ENCODE peak calls at places on chromosomes 3 and 15, in ten cellular contexts. One of them, this sample, is unnamed.

GRCh38 chr3:185313693-185314246 is 49.2 kb upstream of the MAP3K13 start:
- DNase-seq in germinal center: no peak
- DNase-seq in neural crest cell: no peak
- DNase-seq in left ventricle myocardium superior: no peak
- DNase-seq in A549: no peak
- DNase-seq in T-cell: no peak
- DNase-seq in breast epithelium: no peak
- DNase-seq in GM23338: no peak
- DNase-seq in fibroblast of pulmonary artery: no peak
- DNase-seq in pons: no peak
- DNase-seq in this sample: no peak

GRCh38 chr3:59595830-59596229 is 546.0 kb upstream of the CFAP20DC start:
- DNase-seq in germinal center: no peak
- DNase-seq in neural crest cell: no peak
- DNase-seq in left ventricle myocardium superior: no peak
- DNase-seq in A549: no peak
- DNase-seq in T-cell: no peak
- DNase-seq in breast epithelium: no peak
- DNase-seq in GM23338: peak; percentile 49
- DNase-seq in fibroblast of pulmonary artery: no peak
- DNase-seq in pons: no peak
- DNase-seq in this sample: no peak

GRCh38 chr3:9142346-9142745 is 107.1 kb downstream of the SRGAP3 start:
- DNase-seq in germinal center: no peak
- DNase-seq in neural crest cell: no peak
- DNase-seq in left ventricle myocardium superior: no peak
- DNase-seq in A549: no peak
- DNase-seq in T-cell: no peak
- DNase-seq in breast epithelium: no peak
- DNase-seq in GM23338: no peak
- DNase-seq in fibroblast of pulmonary artery: no peak
- DNase-seq in pons: no peak
- DNase-seq in this sample: no peak

GRCh38 chr3:186679151-186679550 is 13.3 kb downstream of the HRG start:
- DNase-seq in germinal center: no peak
- DNase-seq in neural crest cell: no peak
- DNase-seq in left ventricle myocardium superior: no peak
- DNase-seq in A549: no peak
- DNase-seq in T-cell: no peak
- DNase-seq in breast epithelium: no peak
- DNase-seq in GM23338: no peak
- DNase-seq in fibroblast of pulmonary artery: no peak
- DNase-seq in pons: no peak
- DNase-seq in this sample: no peak

GRCh38 chr15:76185716-76186115 is 125.6 kb downstream of the ETFA start:
- DNase-seq in germinal center: peak; percentile 59
- DNase-seq in neural crest cell: peak; percentile 11
- DNase-seq in left ventricle myocardium superior: no peak
- DNase-seq in A549: peak; percentile 83
- DNase-seq in T-cell: no peak
- DNase-seq in breast epithelium: no peak
- DNase-seq in GM23338: peak; percentile 81
- DNase-seq in fibroblast of pulmonary artery: peak; percentile 78
- DNase-seq in pons: no peak
- DNase-seq in this sample: peak; percentile 91

GRCh38 chr3:88142094-88142624 is 7.6 kb upstream of the C3orf38 start:
- DNase-seq in germinal center: no peak
- DNase-seq in neural crest cell: no peak
- DNase-seq in left ventricle myocardium superior: no peak
- DNase-seq in A549: no peak
- DNase-seq in T-cell: no peak
- DNase-seq in breast epithelium: no peak
- DNase-seq in GM23338: no peak
- DNase-seq in fibroblast of pulmonary artery: peak; percentile 26
- DNase-seq in pons: no peak
- DNase-seq in this sample: no peak

GRCh38 chr3:141307351-141308059 is 60.8 kb upstream of the ZBTB38 start:
- DNase-seq in germinal center: no peak
- DNase-seq in neural crest cell: no peak
- DNase-seq in left ventricle myocardium superior: no peak
- DNase-seq in A549: no peak
- DNase-seq in T-cell: no peak
- DNase-seq in breast epithelium: no peak
- DNase-seq in GM23338: no peak
- DNase-seq in fibroblast of pulmonary artery: no peak
- DNase-seq in pons: no peak
- DNase-seq in this sample: no peak

GRCh38 chr15:96421211-96421610 is 90.7 kb downstream of the NR2F2 start:
- DNase-seq in germinal center: no peak
- DNase-seq in neural crest cell: no peak
- DNase-seq in left ventricle myocardium superior: no peak
- DNase-seq in A549: no peak
- DNase-seq in T-cell: no peak
- DNase-seq in breast epithelium: no peak
- DNase-seq in GM23338: peak; percentile 68
- DNase-seq in fibroblast of pulmonary artery: no peak
- DNase-seq in pons: no peak
- DNase-seq in this sample: no peak

GRCh38 chr15:59315914-59316428 is 56.7 kb downstream of the MYO1E start:
- DNase-seq in germinal center: no peak
- DNase-seq in neural crest cell: no peak
- DNase-seq in left ventricle myocardium superior: no peak
- DNase-seq in A549: no peak
- DNase-seq in T-cell: no peak
- DNase-seq in breast epithelium: no peak
- DNase-seq in GM23338: no peak
- DNase-seq in fibroblast of pulmonary artery: no peak
- DNase-seq in pons: no peak
- DNase-seq in this sample: no peak

GRCh38 chr3:138256022-138256421 is 68.9 kb downstream of the ARMC8 start:
- DNase-seq in germinal center: no peak
- DNase-seq in neural crest cell: no peak
- DNase-seq in left ventricle myocardium superior: no peak
- DNase-seq in A549: no peak
- DNase-seq in T-cell: no peak
- DNase-seq in breast epithelium: no peak
- DNase-seq in GM23338: no peak
- DNase-seq in fibroblast of pulmonary artery: no peak
- DNase-seq in pons: no peak
- DNase-seq in this sample: no peak

GRCh38 chr3:109195812-109196211 is 59.3 kb downstream of the C3orf85 start:
- DNase-seq in germinal center: no peak
- DNase-seq in neural crest cell: no peak
- DNase-seq in left ventricle myocardium superior: no peak
- DNase-seq in A549: peak; percentile 13
- DNase-seq in T-cell: no peak
- DNase-seq in breast epithelium: no peak
- DNase-seq in GM23338: no peak
- DNase-seq in fibroblast of pulmonary artery: peak; percentile 57
- DNase-seq in pons: no peak
- DNase-seq in this sample: no peak

GRCh38 chr15:57578288-57578900 is 13.3 kb upstream of the MYZAP start:
- DNase-seq in germinal center: no peak
- DNase-seq in neural crest cell: no peak
- DNase-seq in left ventricle myocardium superior: no peak
- DNase-seq in A549: no peak
- DNase-seq in T-cell: no peak
- DNase-seq in breast epithelium: no peak
- DNase-seq in GM23338: no peak
- DNase-seq in fibroblast of pulmonary artery: peak; percentile 7
- DNase-seq in pons: no peak
- DNase-seq in this sample: no peak

GRCh38 chr3:138307896-138308295 is 21.8 kb downstream of the NME9 start:
- DNase-seq in germinal center: no peak
- DNase-seq in neural crest cell: no peak
- DNase-seq in left ventricle myocardium superior: no peak
- DNase-seq in A549: no peak
- DNase-seq in T-cell: no peak
- DNase-seq in breast epithelium: no peak
- DNase-seq in GM23338: no peak
- DNase-seq in fibroblast of pulmonary artery: no peak
- DNase-seq in pons: no peak
- DNase-seq in this sample: no peak

GRCh38 chr3:61979645-61980430 is 393.5 kb downstream of the FEZF2 start:
- DNase-seq in germinal center: no peak
- DNase-seq in neural crest cell: no peak
- DNase-seq in left ventricle myocardium superior: no peak
- DNase-seq in A549: no peak
- DNase-seq in T-cell: no peak
- DNase-seq in breast epithelium: no peak
- DNase-seq in GM23338: no peak
- DNase-seq in fibroblast of pulmonary artery: peak; percentile 32
- DNase-seq in pons: no peak
- DNase-seq in this sample: no peak

GRCh38 chr3:64351713-64352595 is 126.7 kb upstream of the PRICKLE2 start:
- DNase-seq in germinal center: no peak
- DNase-seq in neural crest cell: no peak
- DNase-seq in left ventricle myocardium superior: no peak
- DNase-seq in A549: peak; percentile 7
- DNase-seq in T-cell: no peak
- DNase-seq in breast epithelium: no peak
- DNase-seq in GM23338: no peak
- DNase-seq in fibroblast of pulmonary artery: peak; percentile 47
- DNase-seq in pons: peak; percentile 31
- DNase-seq in this sample: no peak

GRCh38 chr3:99637381-99638111 is 848 bp upstream of the COL8A1 start:
- DNase-seq in germinal center: no peak
- DNase-seq in neural crest cell: peak; percentile 22
- DNase-seq in left ventricle myocardium superior: peak; percentile 30
- DNase-seq in A549: no peak
- DNase-seq in T-cell: no peak
- DNase-seq in breast epithelium: no peak
- DNase-seq in GM23338: peak; percentile 36
- DNase-seq in fibroblast of pulmonary artery: peak; percentile 76
- DNase-seq in pons: peak; percentile 24
- DNase-seq in this sample: no peak

GRCh38 chr3:8441969-8442559 is 59.6 kb upstream of the LMCD1 start:
- DNase-seq in germinal center: peak; percentile 8
- DNase-seq in neural crest cell: peak; percentile 33
- DNase-seq in left ventricle myocardium superior: no peak
- DNase-seq in A549: peak; percentile 87
- DNase-seq in T-cell: no peak
- DNase-seq in breast epithelium: no peak
- DNase-seq in GM23338: peak; percentile 95
- DNase-seq in fibroblast of pulmonary artery: peak; percentile 86
- DNase-seq in pons: peak; percentile 82
- DNase-seq in this sample: peak; percentile 78

GRCh38 chr15:70794596-70795310 is 31.4 kb upstream of the UACA start:
- DNase-seq in germinal center: no peak
- DNase-seq in neural crest cell: no peak
- DNase-seq in left ventricle myocardium superior: no peak
- DNase-seq in A549: no peak
- DNase-seq in T-cell: no peak
- DNase-seq in breast epithelium: no peak
- DNase-seq in GM23338: no peak
- DNase-seq in fibroblast of pulmonary artery: peak; percentile 49
- DNase-seq in pons: no peak
- DNase-seq in this sample: no peak

GRCh38 chr3:152284906-152285305 is 16.2 kb downstream of the MBNL1 start:
- DNase-seq in germinal center: no peak
- DNase-seq in neural crest cell: no peak
- DNase-seq in left ventricle myocardium superior: no peak
- DNase-seq in A549: no peak
- DNase-seq in T-cell: no peak
- DNase-seq in breast epithelium: no peak
- DNase-seq in GM23338: no peak
- DNase-seq in fibroblast of pulmonary artery: no peak
- DNase-seq in pons: no peak
- DNase-seq in this sample: no peak

GRCh38 chr3:40873456-40873855 is 325.8 kb upstream of the CTNNB1 start:
- DNase-seq in germinal center: no peak
- DNase-seq in neural crest cell: no peak
- DNase-seq in left ventricle myocardium superior: no peak
- DNase-seq in A549: no peak
- DNase-seq in T-cell: no peak
- DNase-seq in breast epithelium: no peak
- DNase-seq in GM23338: no peak
- DNase-seq in fibroblast of pulmonary artery: no peak
- DNase-seq in pons: no peak
- DNase-seq in this sample: no peak

GRCh38 chr3:60094392-60094947 is 1044.6 kb upstream of the CFAP20DC start:
- DNase-seq in germinal center: no peak
- DNase-seq in neural crest cell: no peak
- DNase-seq in left ventricle myocardium superior: no peak
- DNase-seq in A549: no peak
- DNase-seq in T-cell: no peak
- DNase-seq in breast epithelium: no peak
- DNase-seq in GM23338: no peak
- DNase-seq in fibroblast of pulmonary artery: no peak
- DNase-seq in pons: no peak
- DNase-seq in this sample: no peak

GRCh38 chr3:30084971-30085403 is 521.4 kb upstream of the TGFBR2 start:
- DNase-seq in germinal center: no peak
- DNase-seq in neural crest cell: no peak
- DNase-seq in left ventricle myocardium superior: no peak
- DNase-seq in A549: no peak
- DNase-seq in T-cell: no peak
- DNase-seq in breast epithelium: no peak
- DNase-seq in GM23338: peak; percentile 83
- DNase-seq in fibroblast of pulmonary artery: no peak
- DNase-seq in pons: no peak
- DNase-seq in this sample: no peak

GRCh38 chr3:130705501-130705900 is 41.1 kb downstream of the PIK3R4 start:
- DNase-seq in germinal center: no peak
- DNase-seq in neural crest cell: no peak
- DNase-seq in left ventricle myocardium superior: no peak
- DNase-seq in A549: no peak
- DNase-seq in T-cell: no peak
- DNase-seq in breast epithelium: no peak
- DNase-seq in GM23338: no peak
- DNase-seq in fibroblast of pulmonary artery: no peak
- DNase-seq in pons: no peak
- DNase-seq in this sample: no peak

GRCh38 chr15:43104426-43104825 is 1.4 kb downstream of the UBR1 start:
- DNase-seq in germinal center: no peak
- DNase-seq in neural crest cell: no peak
- DNase-seq in left ventricle myocardium superior: no peak
- DNase-seq in A549: no peak
- DNase-seq in T-cell: no peak
- DNase-seq in breast epithelium: no peak
- DNase-seq in GM23338: no peak
- DNase-seq in fibroblast of pulmonary artery: no peak
- DNase-seq in pons: no peak
- DNase-seq in this sample: no peak

GRCh38 chr15:30985081-30985531 is 6.3 kb downstream of the MTMR10 start:
- DNase-seq in germinal center: no peak
- DNase-seq in neural crest cell: no peak
- DNase-seq in left ventricle myocardium superior: no peak
- DNase-seq in A549: no peak
- DNase-seq in T-cell: no peak
- DNase-seq in breast epithelium: no peak
- DNase-seq in GM23338: no peak
- DNase-seq in fibroblast of pulmonary artery: peak; percentile 56
- DNase-seq in pons: peak; percentile 82
- DNase-seq in this sample: no peak

GRCh38 chr3:2873986-2874385 is 236.2 kb downstream of the IL5RA start:
- DNase-seq in germinal center: no peak
- DNase-seq in neural crest cell: no peak
- DNase-seq in left ventricle myocardium superior: no peak
- DNase-seq in A549: no peak
- DNase-seq in T-cell: no peak
- DNase-seq in breast epithelium: no peak
- DNase-seq in GM23338: no peak
- DNase-seq in fibroblast of pulmonary artery: no peak
- DNase-seq in pons: no peak
- DNase-seq in this sample: no peak

GRCh38 chr15:58465866-58466517 is 34.2 kb downstream of the LIPC start:
- DNase-seq in germinal center: no peak
- DNase-seq in neural crest cell: no peak
- DNase-seq in left ventricle myocardium superior: no peak
- DNase-seq in A549: no peak
- DNase-seq in T-cell: no peak
- DNase-seq in breast epithelium: no peak
- DNase-seq in GM23338: no peak
- DNase-seq in fibroblast of pulmonary artery: no peak
- DNase-seq in pons: no peak
- DNase-seq in this sample: no peak

GRCh38 chr3:13073042-13073906 is at the start of gene IQSEC1:
- DNase-seq in germinal center: peak; percentile 83
- DNase-seq in neural crest cell: peak; percentile 58
- DNase-seq in left ventricle myocardium superior: peak; percentile 83
- DNase-seq in A549: no peak
- DNase-seq in T-cell: peak; percentile 42
- DNase-seq in breast epithelium: no peak
- DNase-seq in GM23338: peak; percentile 90
- DNase-seq in fibroblast of pulmonary artery: no peak
- DNase-seq in pons: peak; percentile 74
- DNase-seq in this sample: no peak

This sample was measured in HuH-7.5.